ENCODE peak calls at places on chromosomes 4 and X, in six cellular contexts. U is neural progenitor cell, V is transverse colon, I is mammary epithelial cell, P is H1, A is HL-60. Z is an unnamed sample.
A peak's percentile ranks its signal among the peaks of the same experiment; 100 is the strongest.

GRCh38 chr4:154507170-154507569 is 15.6 kb upstream of the DCHS2 start:
- DNase-seq in P (no peak), U (no peak), A (no peak), I (peak; percentile 92), V (no peak), Z (no peak)

GRCh38 chr4:183241771-183242170 is 78.3 kb downstream of the CLDN22 start:
- DNase-seq in U (no peak), A (no peak), P (no peak), V (no peak), I (no peak), Z (no peak)

GRCh38 chrX:6029014-6029413 is 199.7 kb downstream of the NLGN4X start:
- DNase-seq in A (no peak), I (no peak), P (no peak), V (no peak), U (no peak), Z (no peak)

GRCh38 chr4:95263960-95264359 is 284.8 kb downstream of the UNC5C start:
- DNase-seq in U (no peak), I (no peak), V (no peak), A (no peak), P (no peak), Z (no peak)

GRCh38 chr4:95290702-95291101 is 258.1 kb downstream of the UNC5C start:
- DNase-seq in U (no peak), A (no peak), P (no peak), V (no peak), I (peak; percentile 79), Z (no peak)

GRCh38 chr4:17013382-17014006 is 115.0 kb upstream of the LDB2 start:
- DNase-seq in I (no peak), V (no peak), A (no peak), U (no peak), P (no peak), Z (no peak)

GRCh38 chrX:119728487-119728886 is 29.9 kb upstream of the SOWAHD start:
- DNase-seq in I (no peak), P (peak; percentile 13), V (no peak), A (no peak), U (peak; percentile 20), Z (no peak)

GRCh38 chr4:4384837-4385236 is 2.1 kb upstream of the NSG1 start:
- DNase-seq in V (no peak), I (peak; percentile 37), A (no peak), U (peak; percentile 83), P (peak; percentile 31), Z (no peak)

GRCh38 chr4:55214172-55214571 is 88.8 kb upstream of the KDR start:
- DNase-seq in I (peak; percentile 5), U (no peak), A (no peak), V (no peak), P (no peak), Z (no peak)

GRCh38 chrX:18353931-18354368 is 538 bp downstream of the SCML2 start:
- DNase-seq in V (peak; percentile 8), U (peak; percentile 70), A (no peak), P (no peak), I (no peak), Z (no peak)

GRCh38 chr4:156390599-156391296 is 437.1 kb upstream of the CTSO start:
- DNase-seq in A (no peak), V (no peak), I (no peak), P (no peak), U (no peak), Z (no peak)

GRCh38 chr4:78426972-78427371 is 124.6 kb upstream of the ANXA3 start:
- DNase-seq in V (no peak), P (no peak), I (no peak), A (no peak), U (peak; percentile 32), Z (no peak)

GRCh38 chr4:183504930-183505555 is at the start of gene ING2:
- DNase-seq in U (peak; percentile 91), A (peak; percentile 25), I (peak; percentile 49), P (no peak), V (no peak), Z (peak; percentile 76)

GRCh38 chrX:53184836-53185235 is 40.2 kb downstream of the KDM5C start:
- DNase-seq in U (no peak), V (no peak), I (peak; percentile 51), A (no peak), P (no peak), Z (no peak)

GRCh38 chr4:151291485-151291884 is 14.5 kb downstream of the PRSS48 start:
- DNase-seq in P (no peak), V (no peak), U (no peak), I (no peak), A (no peak), Z (no peak)

GRCh38 chr4:185874516-185875230 is 62.7 kb upstream of the SORBS2 start:
- DNase-seq in A (no peak), I (peak; percentile 65), P (no peak), V (no peak), U (no peak), Z (no peak)

GRCh38 chr4:183589710-183590109 is 69.3 kb downstream of the RWDD4 start:
- DNase-seq in I (no peak), U (no peak), V (no peak), A (no peak), P (no peak), Z (no peak)

GRCh38 chr4:109833756-109834155 is 6.0 kb downstream of the RRH start:
- DNase-seq in V (no peak), I (no peak), A (no peak), U (no peak), P (no peak), Z (no peak)

GRCh38 chr4:137664055-137664405 is 131.7 kb upstream of the PCDH18 start:
- DNase-seq in I (no peak), U (no peak), V (no peak), A (no peak), P (no peak), Z (no peak)

GRCh38 chr4:56326363-56326762 is 60.9 kb downstream of the AASDH start:
- DNase-seq in P (no peak), U (no peak), A (no peak), V (no peak), I (peak; percentile 65), Z (no peak)

GRCh38 chrX:34716322-34716721 is 59.2 kb upstream of the TMEM47 start:
- DNase-seq in A (no peak), U (no peak), P (no peak), V (no peak), I (no peak), Z (no peak)

GRCh38 chrX:32851556-32851955 is 359.8 kb downstream of the DMD start:
- DNase-seq in I (no peak), P (no peak), V (no peak), U (no peak), A (no peak), Z (no peak)

GRCh38 chr4:69321153-69321729 is 41.0 kb downstream of the UGT2B28 start:
- DNase-seq in A (no peak), V (no peak), P (no peak), U (no peak), I (peak; percentile 34), Z (no peak)

GRCh38 chrX:69093960-69094935 is 71.0 kb downstream of the PJA1 start:
- DNase-seq in P (no peak), I (peak; percentile 26), U (peak; percentile 82), A (peak; percentile 1), V (peak; percentile 24), Z (no peak)

GRCh38 chr4:83248486-83248885 is 36.1 kb downstream of the COQ2 start:
- DNase-seq in P (no peak), V (peak; percentile 77), I (peak; percentile 60), A (no peak), U (no peak), Z (no peak)

GRCh38 chr4:10015140-10015753 is 6.0 kb downstream of the SLC2A9 start:
- DNase-seq in V (peak; percentile 63), P (peak; percentile 46), U (peak; percentile 72), I (no peak), A (no peak), Z (no peak)

GRCh38 chr4:152951348-152951747 is 15.2 kb downstream of the FHDC1 start:
- DNase-seq in U (no peak), P (no peak), A (no peak), I (no peak), V (no peak), Z (no peak)
- H3K27ac ChIP-seq in U (no peak overlapping the region), P (no peak overlapping the region), A (no peak overlapping the region), I (no peak overlapping the region), V (peak overlapping the region; percentile 48), Z (no peak overlapping the region)

DNA sequence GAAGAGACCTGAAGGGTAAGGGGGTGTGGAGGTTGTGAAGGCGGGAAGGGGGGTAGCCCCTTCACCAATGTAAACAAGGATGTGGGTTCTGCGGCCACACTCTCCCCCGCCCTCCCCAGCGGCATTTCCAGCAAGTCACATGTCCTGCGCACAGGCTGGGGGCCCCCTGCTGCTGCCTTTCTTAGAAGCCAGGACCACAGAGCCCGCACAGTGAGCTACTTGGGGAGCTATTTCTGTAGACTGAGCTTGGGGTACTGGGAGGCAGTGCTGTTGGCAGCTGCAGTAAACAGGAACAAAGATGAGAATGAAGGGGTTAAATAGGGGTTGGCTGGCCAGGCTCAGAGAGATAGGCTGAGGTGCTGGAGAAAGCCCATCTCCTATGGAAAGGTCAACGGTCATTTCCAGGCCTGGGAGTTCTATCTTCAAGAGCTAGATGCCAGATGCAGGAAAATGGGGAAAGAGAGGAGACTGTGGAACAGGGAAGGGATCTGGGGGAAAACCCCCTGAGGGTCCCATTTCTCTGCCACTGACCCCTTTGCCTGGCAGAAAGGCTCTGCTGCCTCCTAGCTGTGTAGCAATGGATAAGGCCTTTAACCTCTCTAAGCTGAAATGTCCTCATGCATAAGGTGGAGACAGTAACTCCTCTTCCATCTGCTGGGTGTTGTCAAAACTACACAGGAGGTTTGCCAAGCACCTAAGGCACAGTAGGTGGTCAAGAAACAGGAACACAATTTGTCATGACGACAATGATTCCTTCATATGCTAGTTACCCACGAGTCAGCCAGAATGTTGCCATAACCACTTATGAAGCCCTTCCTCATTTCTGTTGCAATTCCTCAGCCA is 18.5 kb upstream of the PIM2 start:
- DNase-seq in I (no peak), A (peak; percentile 63), U (peak; percentile 39), P (no peak), V (peak; percentile 84), Z (no peak)
- TF ChIP-seq CTCF in I (no peak), A (no peak), U (peak; percentile 46), P (peak; percentile 27), V (no peak), Z (no peak)

GRCh38 chr4:33837043-33837442 is 2407.3 kb downstream of the ARAP2 start:
- DNase-seq in V (no peak), P (no peak), A (no peak), I (peak; percentile 28), U (no peak), Z (no peak)
- H3K27ac ChIP-seq in V (no peak overlapping the region), P (no peak overlapping the region), A (no peak overlapping the region), I (no peak overlapping the region), U (no peak overlapping the region), Z (peak overlapping the region; percentile 49)

DNA sequence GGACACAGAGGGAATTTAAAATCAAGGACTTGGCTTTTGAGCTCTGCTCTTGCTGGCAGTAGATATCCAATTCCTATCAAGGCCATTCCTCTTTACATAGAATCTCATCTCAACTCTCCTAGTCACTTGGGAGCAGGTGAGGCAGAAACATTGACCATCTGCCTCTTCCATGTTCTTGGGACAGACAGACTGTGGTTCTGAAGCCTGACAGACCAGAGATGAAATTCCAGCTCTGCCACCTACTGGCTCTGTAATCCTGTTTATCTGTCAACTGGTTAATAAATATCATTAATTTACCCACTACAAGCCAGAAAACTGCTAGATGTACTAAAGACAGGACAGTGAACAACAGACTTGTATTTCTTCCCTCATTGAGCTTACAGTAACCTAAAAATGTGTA is 300.8 kb downstream of the ADGRL3 start:
- DNase-seq in A (no peak), P (no peak), I (peak; percentile 34), V (no peak), U (no peak), Z (no peak)
- TF ChIP-seq CTCF in A (no peak), P (no peak), I (peak; percentile 55), V (no peak), U (peak; percentile 17), Z (peak; percentile 73)

GRCh38 chr4:139241784-139242151 is 38.3 kb downstream of the MGARP start:
- DNase-seq in P (no peak), V (no peak), A (no peak), U (no peak), I (no peak), Z (no peak)
- H3K27ac ChIP-seq in P (peak overlapping the region; percentile 53), V (no peak overlapping the region), A (no peak overlapping the region), U (no peak overlapping the region), I (peak overlapping the region; percentile 89), Z (peak overlapping the region; percentile 89)

Z was measured in RWPE2.